ENCODE peak calls at places on chromosome 18, in nine cellular contexts. G, A, M, H, L, I, N, Q and T are unnamed samples.

GRCh38 chr18:80178935-80179818 is 68.1 kb downstream of the PARD6G start:
- DNase-seq in G (no peak), A (no peak), M (no peak), H (no peak), L (no peak), I (no peak), N (no peak), Q (no peak), T (no peak)

GRCh38 chr18:40357536-40357935 is 1597.5 kb upstream of the PIK3C3 start:
- DNase-seq in G (no peak), A (no peak), M (no peak), H (no peak), L (no peak), I (no peak), N (no peak), Q (no peak), T (no peak)

GRCh38 chr18:35637226-35637625 is 55.7 kb downstream of the GALNT1 start:
- DNase-seq in G (no peak), A (no peak), M (no peak), H (no peak), L (no peak), I (no peak), N (no peak), Q (no peak), T (no peak)

GRCh38 chr18:9088252-9088651 is 14.2 kb upstream of the NDUFV2 start:
- DNase-seq in G (no peak), A (no peak), M (no peak), H (no peak), L (no peak), I (no peak), N (no peak), Q (no peak), T (no peak)

GRCh38 chr18:42112657-42113420 is 157.8 kb downstream of the PIK3C3 start:
- DNase-seq in G (no peak), A (no peak), M (no peak), H (no peak), L (no peak), I (no peak), N (no peak), Q (no peak), T (no peak)

GRCh38 chr18:43869451-43870008 is 592.2 kb upstream of the SYT4 start:
- DNase-seq in G (no peak), A (no peak), M (no peak), H (no peak), L (no peak), I (no peak), N (no peak), Q (no peak), T (peak; percentile 17)

GRCh38 chr18:56987236-56987635 is 159.7 kb upstream of the BOD1L2 start:
- DNase-seq in G (no peak), A (no peak), M (no peak), H (no peak), L (no peak), I (no peak), N (no peak), Q (no peak), T (no peak)

GRCh38 chr18:64379662-64380061 is 230.8 kb upstream of the LINC00305 start:
- DNase-seq in G (no peak), A (no peak), M (no peak), H (no peak), L (no peak), I (no peak), N (no peak), Q (no peak), T (no peak)

GRCh38 chr18:13614701-13615288 is 111.6 kb downstream of the FAM210A start:
- DNase-seq in G (no peak), A (no peak), M (no peak), H (no peak), L (no peak), I (no peak), N (no peak), Q (no peak), T (no peak)
- TF ChIP-seq POLR2AphosphoS5 in G (no peak), A (no peak), M (no peak), H (no peak), L (no peak), I (no peak), N (no peak), Q (no peak), T (no peak)

DNA sequence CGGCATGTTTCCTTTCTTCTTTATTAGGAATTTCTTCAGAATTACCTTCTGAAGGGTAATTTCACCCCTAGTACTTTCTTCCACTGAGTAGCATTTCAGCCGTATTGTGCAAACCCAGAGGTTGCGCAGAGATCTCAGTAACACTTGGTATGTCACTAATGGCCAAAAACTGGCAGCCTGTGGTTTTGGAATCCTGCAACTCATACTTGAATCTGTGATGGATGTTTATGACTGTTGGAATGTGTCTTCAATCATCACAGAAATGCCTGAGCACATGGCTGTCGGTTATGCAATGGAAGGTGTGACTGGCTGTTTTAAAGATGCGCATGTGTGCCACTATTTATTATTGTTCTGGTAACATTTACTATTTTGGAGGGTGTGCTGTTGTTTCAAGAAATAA is 100.0 kb downstream of the COLEC12 start:
- DNase-seq in G (no peak), A (peak; percentile 22), M (no peak), H (no peak), L (no peak), I (no peak), N (no peak), Q (no peak), T (no peak)
- TF ChIP-seq POLR2AphosphoS5 in G (no peak), A (peak; percentile 53), M (no peak), H (no peak), L (no peak), I (no peak), N (no peak), Q (no peak), T (no peak)

DNA sequence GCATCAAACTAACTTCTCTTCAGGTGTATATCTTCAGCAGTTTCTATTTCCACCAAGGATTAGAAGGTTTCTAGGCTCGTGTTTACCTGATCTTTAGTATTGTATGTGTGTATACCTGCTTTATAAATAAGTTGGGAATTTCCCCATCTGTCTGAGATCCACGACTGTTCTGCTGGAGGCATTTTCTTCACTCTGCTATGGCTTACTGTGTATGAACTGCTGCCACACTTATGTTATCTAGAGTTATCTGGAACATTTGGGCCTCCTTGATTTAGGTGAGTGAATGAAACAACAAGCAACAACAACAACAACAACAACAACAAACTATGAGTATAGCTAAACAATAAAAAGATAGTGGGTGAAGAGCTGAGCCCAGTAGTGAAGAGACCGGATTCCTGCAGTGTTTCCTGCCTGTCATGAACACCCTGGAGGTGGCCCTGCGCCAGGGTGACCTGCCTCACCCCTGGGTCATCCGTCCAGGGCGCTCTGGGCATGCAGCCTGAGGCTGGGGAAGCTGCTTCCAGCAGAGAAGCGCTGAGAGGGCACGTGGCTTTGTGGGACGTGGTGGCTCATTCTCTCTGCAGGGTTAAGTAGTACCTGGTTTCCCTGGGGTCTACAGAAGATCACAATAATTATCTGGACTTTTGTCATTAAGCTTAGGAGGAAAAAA is 56.1 kb upstream of the GATA6 start:
- DNase-seq in G (peak; percentile 69), A (peak; percentile 63), M (no peak), H (no peak), L (no peak), I (no peak), N (no peak), Q (no peak), T (no peak)
- TF ChIP-seq POLR2AphosphoS5 in G (no peak), A (no peak), M (no peak), H (no peak), L (no peak), I (no peak), N (no peak), Q (no peak), T (no peak)

DNA sequence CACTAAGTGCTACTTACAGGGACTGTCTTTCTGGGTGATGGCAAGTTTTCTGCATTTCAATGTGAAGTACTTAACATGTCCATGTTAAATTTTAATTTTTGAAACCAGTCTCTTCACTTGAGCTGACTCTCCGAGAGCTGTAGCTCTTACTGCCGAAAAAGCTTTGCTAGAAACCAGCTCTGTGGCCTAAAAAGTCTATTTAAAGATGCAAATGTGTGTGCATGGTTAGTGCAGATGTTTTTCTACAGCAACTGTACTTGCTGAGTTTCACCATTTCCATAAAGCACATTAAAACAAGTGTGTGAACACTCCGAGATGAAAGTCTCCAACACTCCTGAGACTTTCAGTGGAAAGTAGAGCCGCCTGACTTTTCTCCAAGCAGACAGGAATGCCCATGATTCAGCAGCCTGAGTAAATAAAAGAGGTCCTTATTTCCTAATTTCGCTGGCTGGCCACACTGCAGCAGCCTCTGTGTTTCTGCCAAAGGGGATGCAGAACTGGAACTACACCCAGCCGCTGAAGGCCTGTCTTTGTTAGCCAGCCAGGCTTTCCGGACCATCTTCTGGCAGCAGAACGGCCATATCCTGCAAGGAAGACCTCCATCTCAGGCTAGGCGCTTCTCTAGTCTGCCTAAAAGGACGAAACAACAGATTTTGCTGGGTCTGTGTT is 121.2 kb downstream of the ZNF521 start:
- DNase-seq in G (peak; percentile 60), A (peak; percentile 39), M (peak; percentile 79), H (no peak), L (peak; percentile 65), I (no peak), N (no peak), Q (no peak), T (peak; percentile 97)
- TF ChIP-seq POLR2AphosphoS5 in G (peak; percentile 57), A (peak; percentile 20), M (peak; percentile 75), H (no peak), L (peak; percentile 77), I (no peak), N (no peak), Q (no peak), T (no peak)

GRCh38 chr18:77086034-77086433 is 46.5 kb downstream of the MBP start:
- DNase-seq in G (no peak), A (no peak), M (no peak), H (no peak), L (no peak), I (no peak), N (no peak), Q (no peak), T (peak; percentile 42)
- TF ChIP-seq POLR2AphosphoS5 in G (no peak), A (peak; percentile 20), M (peak; percentile 68), H (no peak), L (no peak), I (no peak), N (no peak), Q (no peak), T (no peak)

GRCh38 chr18:55778731-55779460 is 190.9 kb upstream of the TCF4 start:
- DNase-seq in G (no peak), A (no peak), M (no peak), H (no peak), L (no peak), I (no peak), N (no peak), Q (peak; percentile 45), T (no peak)

GRCh38 chr18:55780591-55781071 is 192.6 kb upstream of the TCF4 start:
- DNase-seq in G (no peak), A (no peak), M (no peak), H (no peak), L (no peak), I (no peak), N (no peak), Q (no peak), T (peak; percentile 50)

GRCh38 chr18:55779461-55779710 is 191.4 kb upstream of the TCF4 start:
- DNase-seq in G (no peak), A (no peak), M (peak; percentile 7), H (peak; percentile 39), L (no peak), I (no peak), N (no peak), Q (peak; percentile 64), T (no peak)

GRCh38 chr18:55781481-55781957 is 193.5 kb upstream of the TCF4 start:
- DNase-seq in G (no peak), A (peak; percentile 10), M (peak; percentile 12), H (peak; percentile 37), L (no peak), I (no peak), N (no peak), Q (peak; percentile 74), T (peak; percentile 90)

GRCh38 chr18:55779711-55780590 is 192.0 kb upstream of the TCF4 start:
- DNase-seq in G (no peak), A (peak; percentile 7), M (peak; percentile 6), H (no peak), L (peak; percentile 52), I (no peak), N (no peak), Q (peak; percentile 85), T (peak; percentile 65)
- TF ChIP-seq POLR2AphosphoS5 in G (no peak), A (no peak), M (no peak), H (no peak), L (no peak), I (no peak), N (no peak), Q (no peak), T (no peak)